ENCODE peak calls at places on chromosomes 6 and 20, in five cellular contexts. One of them, this sample, is unnamed.

GRCh38 chr20:59078231-59078630 is 35.6 kb upstream of the PRELID3B start:
- DNase-seq in A549: no peak
- DNase-seq in left ventricle myocardium inferior: no peak
- DNase-seq in upper lobe of right lung: no peak
- DNase-seq in psoas muscle: no peak
- DNase-seq in this sample: no peak

GRCh38 chr20:61118429-61119224 is 133.4 kb upstream of the CDH4 start:
- DNase-seq in upper lobe of right lung: no peak
- DNase-seq in left ventricle myocardium inferior: no peak
- DNase-seq in A549: peak; percentile 90
- DNase-seq in psoas muscle: no peak
- DNase-seq in this sample: peak; percentile 75

GRCh38 chr6:158854214-158855101 is 35.3 kb upstream of the EZR start:
- DNase-seq in left ventricle myocardium inferior: no peak
- DNase-seq in upper lobe of right lung: no peak
- DNase-seq in psoas muscle: no peak
- DNase-seq in A549: no peak
- DNase-seq in this sample: peak; percentile 84

GRCh38 chr20:37265152-37265551 is 3.5 kb upstream of the GHRH start:
- DNase-seq in upper lobe of right lung: no peak
- DNase-seq in left ventricle myocardium inferior: no peak
- DNase-seq in psoas muscle: no peak
- DNase-seq in A549: no peak
- DNase-seq in this sample: no peak

GRCh38 chr20:22974354-22974753 is 60.8 kb upstream of the SSTR4 start:
- DNase-seq in A549: peak; percentile 60
- DNase-seq in upper lobe of right lung: no peak
- DNase-seq in psoas muscle: no peak
- DNase-seq in left ventricle myocardium inferior: no peak
- DNase-seq in this sample: no peak

GRCh38 chr6:158211273-158212055 is 43.3 kb downstream of the GTF2H5 start:
- DNase-seq in A549: no peak
- DNase-seq in psoas muscle: no peak
- DNase-seq in left ventricle myocardium inferior: no peak
- DNase-seq in upper lobe of right lung: no peak
- DNase-seq in this sample: peak; percentile 34

GRCh38 chr6:169034523-169035167 is 219.0 kb downstream of the THBS2 start:
- DNase-seq in upper lobe of right lung: peak; percentile 36
- DNase-seq in left ventricle myocardium inferior: no peak
- DNase-seq in psoas muscle: no peak
- DNase-seq in A549: no peak
- DNase-seq in this sample: peak; percentile 18

GRCh38 chr6:138257638-138258040 is 39.3 kb upstream of the PBOV1 start:
- DNase-seq in A549: no peak
- DNase-seq in psoas muscle: no peak
- DNase-seq in left ventricle myocardium inferior: no peak
- DNase-seq in upper lobe of right lung: no peak
- DNase-seq in this sample: no peak

GRCh38 chr20:36969478-36970186 is 18.1 kb upstream of the SAMHD1 start:
- DNase-seq in A549: no peak
- DNase-seq in upper lobe of right lung: no peak
- DNase-seq in left ventricle myocardium inferior: no peak
- DNase-seq in psoas muscle: no peak
- DNase-seq in this sample: no peak

GRCh38 chr6:24926192-24926591 is 9.6 kb downstream of the RIPOR2 start:
- DNase-seq in left ventricle myocardium inferior: no peak
- DNase-seq in psoas muscle: no peak
- DNase-seq in A549: no peak
- DNase-seq in upper lobe of right lung: no peak
- DNase-seq in this sample: no peak

GRCh38 chr6:125835221-125835744 is 44.5 kb downstream of the NCOA7 start:
- DNase-seq in upper lobe of right lung: no peak
- DNase-seq in A549: no peak
- DNase-seq in left ventricle myocardium inferior: no peak
- DNase-seq in psoas muscle: peak; percentile 47
- DNase-seq in this sample: peak; percentile 90

GRCh38 chr6:7389162-7389450 is 436 bp downstream of the CAGE1 start:
- DNase-seq in A549: no peak
- DNase-seq in psoas muscle: no peak
- DNase-seq in left ventricle myocardium inferior: no peak
- DNase-seq in upper lobe of right lung: no peak
- DNase-seq in this sample: no peak

GRCh38 chr20:35742741-35743523 is 872 bp upstream of the RBM39 start:
- DNase-seq in left ventricle myocardium inferior: no peak
- DNase-seq in psoas muscle: no peak
- DNase-seq in A549: peak; percentile 33
- DNase-seq in upper lobe of right lung: no peak
- DNase-seq in this sample: no peak

GRCh38 chr6:10375391-10375969 is 39.4 kb downstream of the TFAP2A start:
- DNase-seq in psoas muscle: no peak
- DNase-seq in A549: no peak
- DNase-seq in upper lobe of right lung: no peak
- DNase-seq in left ventricle myocardium inferior: no peak
- DNase-seq in this sample: no peak

GRCh38 chr6:164168595-164168994 is 754.1 kb downstream of the QKI start:
- DNase-seq in upper lobe of right lung: no peak
- DNase-seq in psoas muscle: no peak
- DNase-seq in left ventricle myocardium inferior: no peak
- DNase-seq in A549: no peak
- DNase-seq in this sample: no peak

GRCh38 chr6:118783931-118784528 is 109.9 kb upstream of the ASF1A start:
- DNase-seq in A549: no peak
- DNase-seq in psoas muscle: no peak
- DNase-seq in left ventricle myocardium inferior: no peak
- DNase-seq in upper lobe of right lung: no peak
- DNase-seq in this sample: no peak

GRCh38 chr6:140774080-140774505 is 1358.6 kb upstream of the GJE1 start:
- DNase-seq in upper lobe of right lung: no peak
- DNase-seq in psoas muscle: no peak
- DNase-seq in left ventricle myocardium inferior: no peak
- DNase-seq in A549: no peak
- DNase-seq in this sample: peak; percentile 88

GRCh38 chr6:132060591-132060990 is 109.4 kb upstream of the CCN2 start:
- DNase-seq in upper lobe of right lung: no peak
- DNase-seq in left ventricle myocardium inferior: no peak
- DNase-seq in A549: peak; percentile 14
- DNase-seq in psoas muscle: no peak
- DNase-seq in this sample: peak; percentile 90

GRCh38 chr6:140071601-140072062 is 697.2 kb upstream of the CITED2 start:
- DNase-seq in upper lobe of right lung: no peak
- DNase-seq in left ventricle myocardium inferior: no peak
- DNase-seq in A549: no peak
- DNase-seq in psoas muscle: no peak
- DNase-seq in this sample: peak; percentile 95

GRCh38 chr20:23358923-23359572 is 2.9 kb upstream of the GZF1 start:
- DNase-seq in upper lobe of right lung: no peak
- DNase-seq in left ventricle myocardium inferior: no peak
- DNase-seq in A549: no peak
- DNase-seq in psoas muscle: no peak
- DNase-seq in this sample: no peak

GRCh38 chr6:168348186-168348585 is 28.6 kb upstream of the DACT2 start:
- DNase-seq in A549: no peak
- DNase-seq in upper lobe of right lung: no peak
- DNase-seq in left ventricle myocardium inferior: no peak
- DNase-seq in psoas muscle: no peak
- DNase-seq in this sample: no peak

GRCh38 chr20:46328180-46328882 is 20.0 kb upstream of the CDH22 start:
- DNase-seq in left ventricle myocardium inferior: no peak
- DNase-seq in psoas muscle: no peak
- DNase-seq in A549: no peak
- DNase-seq in upper lobe of right lung: no peak
- DNase-seq in this sample: no peak

GRCh38 chr6:39076993-39077535 is 28.5 kb downstream of the GLP1R start:
- DNase-seq in left ventricle myocardium inferior: no peak
- DNase-seq in A549: no peak
- DNase-seq in psoas muscle: no peak
- DNase-seq in upper lobe of right lung: no peak
- DNase-seq in this sample: no peak

GRCh38 chr6:39074486-39074885 is 25.9 kb downstream of the GLP1R start:
- DNase-seq in psoas muscle: no peak
- DNase-seq in left ventricle myocardium inferior: no peak
- DNase-seq in upper lobe of right lung: peak; percentile 21
- DNase-seq in A549: no peak
- DNase-seq in this sample: no peak

GRCh38 chr6:39075010-39075738 is 26.6 kb downstream of the GLP1R start:
- DNase-seq in upper lobe of right lung: peak; percentile 38
- DNase-seq in A549: no peak
- DNase-seq in psoas muscle: no peak
- DNase-seq in left ventricle myocardium inferior: no peak
- DNase-seq in this sample: no peak

GRCh38 chr6:39077882-39078594 is 29.5 kb downstream of the GLP1R start:
- DNase-seq in upper lobe of right lung: no peak
- DNase-seq in left ventricle myocardium inferior: no peak
- DNase-seq in psoas muscle: no peak
- DNase-seq in A549: no peak
- DNase-seq in this sample: no peak

DNA sequence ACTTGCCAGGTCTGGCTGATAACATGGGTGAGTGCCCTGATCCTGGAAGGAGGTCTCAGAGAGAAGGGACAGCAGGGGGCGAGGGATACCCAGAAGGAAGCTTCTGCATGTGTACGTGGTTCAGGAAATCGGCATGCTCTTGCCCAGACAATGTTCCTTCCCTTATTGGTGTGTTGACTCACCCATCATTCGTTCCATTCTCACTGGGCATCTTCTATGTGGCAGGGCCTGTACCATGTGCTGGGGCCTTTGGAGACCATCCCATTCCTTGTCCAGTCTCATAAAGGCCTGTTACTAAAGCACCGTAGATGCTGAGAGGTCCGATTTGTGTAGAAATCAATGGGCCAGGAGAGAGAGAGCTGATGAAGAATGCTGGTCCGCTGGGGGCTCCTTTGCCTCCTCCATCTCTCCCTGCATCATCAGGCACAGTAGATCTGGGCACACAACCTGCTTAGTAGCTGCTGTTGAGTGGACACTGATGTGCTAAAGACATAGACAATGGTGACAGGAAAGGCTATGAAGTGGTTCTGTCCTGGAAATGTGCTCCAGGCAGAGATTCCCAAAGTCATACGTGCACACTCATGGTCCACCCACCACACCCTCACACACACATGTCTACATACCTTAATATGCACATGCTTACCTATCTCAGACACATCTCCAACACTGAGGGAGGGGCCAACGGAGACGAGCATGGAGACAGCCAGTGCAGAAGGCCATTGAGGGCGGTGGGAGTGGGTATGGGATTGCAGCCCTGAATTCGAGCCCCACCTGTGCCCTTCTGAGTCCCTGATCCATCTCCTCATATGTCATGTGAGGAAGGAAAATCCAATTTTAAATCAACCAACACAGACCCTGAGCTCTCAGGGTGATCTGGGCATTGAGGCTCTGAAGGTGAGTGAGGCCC is 27.8 kb downstream of the GLP1R start:
- DNase-seq in left ventricle myocardium inferior: no peak
- DNase-seq in upper lobe of right lung: no peak
- DNase-seq in A549: no peak
- DNase-seq in psoas muscle: no peak
- DNase-seq in this sample: no peak
- TF ChIP-seq CTCF in left ventricle myocardium inferior: no peak
- TF ChIP-seq CTCF in upper lobe of right lung: no peak
- TF ChIP-seq CTCF in A549: no peak
- TF ChIP-seq CTCF in psoas muscle: no peak
- TF ChIP-seq CTCF in this sample: no peak

GRCh38 chr6:42281016-42281533 is 63.4 kb upstream of the MRPS10 start:
- DNase-seq in psoas muscle: no peak
- DNase-seq in upper lobe of right lung: no peak
- DNase-seq in left ventricle myocardium inferior: no peak
- DNase-seq in A549: no peak
- DNase-seq in this sample: no peak
- H3K4me1 ChIP-seq in psoas muscle: peaks cover 6% of the 10 kb centered on the region
- H3K4me1 ChIP-seq in upper lobe of right lung: peaks cover 29% of the 10 kb centered on the region
- H3K4me1 ChIP-seq in left ventricle myocardium inferior: peaks cover 52% of the 10 kb centered on the region
- H3K4me1 ChIP-seq in A549: peaks cover 26% of the 10 kb centered on the region
- H3K4me1 ChIP-seq in this sample: peaks cover 17% of the 10 kb centered on the region

DNA sequence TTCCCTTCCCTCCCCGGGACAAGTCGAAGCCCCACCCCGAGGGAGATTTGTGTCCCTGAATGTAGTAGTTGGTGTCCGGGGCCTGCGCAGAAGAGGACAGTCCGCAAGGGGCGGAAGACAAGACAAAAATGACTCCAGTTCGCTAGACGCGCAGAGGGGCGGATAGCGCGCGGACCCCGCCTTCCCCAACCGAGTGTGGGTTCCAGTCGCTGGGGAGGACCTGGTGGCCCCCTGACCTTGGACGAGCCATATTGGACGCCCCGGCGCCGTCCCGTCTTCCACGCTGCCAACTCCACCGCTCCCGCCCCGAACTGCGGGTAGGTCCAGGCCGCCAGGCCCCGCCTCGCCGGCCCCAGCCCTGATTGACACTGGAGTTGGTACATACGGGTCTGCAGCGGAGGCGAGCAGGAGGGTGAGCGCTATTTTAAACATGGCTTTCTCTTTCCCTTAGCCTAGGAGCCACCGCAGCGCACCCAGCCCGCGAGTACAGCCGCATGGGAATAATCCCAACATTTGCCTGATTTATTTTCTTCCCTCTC is 802 bp downstream of the HMGN3 start:
- DNase-seq in upper lobe of right lung: peak; percentile 96
- DNase-seq in left ventricle myocardium inferior: peak; percentile 90
- DNase-seq in psoas muscle: peak; percentile 95
- DNase-seq in A549: peak; percentile 88
- DNase-seq in this sample: peak; percentile 80
- TF ChIP-seq CTCF in upper lobe of right lung: peak; percentile 42
- TF ChIP-seq CTCF in left ventricle myocardium inferior: peak; percentile 66
- TF ChIP-seq CTCF in psoas muscle: peak; percentile 46
- TF ChIP-seq CTCF in A549: no peak
- TF ChIP-seq CTCF in this sample: no peak

GRCh38 chr6:117494694-117495318 is 12.3 kb downstream of the DCBLD1 start:
- DNase-seq in upper lobe of right lung: no peak
- DNase-seq in A549: peak; percentile 44
- DNase-seq in left ventricle myocardium inferior: no peak
- DNase-seq in psoas muscle: no peak
- DNase-seq in this sample: no peak

GRCh38 chr6:117493470-117493869 is 11.0 kb downstream of the DCBLD1 start:
- DNase-seq in A549: no peak
- DNase-seq in upper lobe of right lung: no peak
- DNase-seq in left ventricle myocardium inferior: no peak
- DNase-seq in psoas muscle: no peak
- DNase-seq in this sample: no peak

GRCh38 chr6:117494283-117494682 is 11.8 kb downstream of the DCBLD1 start:
- DNase-seq in upper lobe of right lung: no peak
- DNase-seq in left ventricle myocardium inferior: no peak
- DNase-seq in A549: no peak
- DNase-seq in psoas muscle: no peak
- DNase-seq in this sample: no peak

GRCh38 chr6:117489003-117489402 is 6.5 kb downstream of the DCBLD1 start:
- DNase-seq in upper lobe of right lung: no peak
- DNase-seq in psoas muscle: no peak
- DNase-seq in left ventricle myocardium inferior: no peak
- DNase-seq in A549: no peak
- DNase-seq in this sample: no peak

DNA sequence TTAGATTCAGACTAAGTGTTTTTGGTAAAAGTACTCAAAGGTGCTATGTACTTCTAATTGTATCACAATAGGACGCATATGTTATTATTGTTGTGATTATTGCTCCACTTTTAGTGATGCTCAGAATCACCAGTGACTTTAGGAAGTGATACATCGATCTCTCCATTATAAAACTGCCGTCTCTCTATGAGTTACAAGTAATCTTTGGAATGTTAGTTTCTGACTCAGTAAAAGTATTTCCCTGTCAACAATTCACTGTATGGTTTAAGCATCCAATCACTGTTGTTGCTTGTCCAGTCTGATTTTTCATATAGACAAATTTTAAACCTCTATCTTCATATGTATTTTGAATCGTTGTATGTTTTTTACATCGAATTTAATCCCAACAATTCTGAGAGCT is 9.4 kb downstream of the DCBLD1 start:
- DNase-seq in A549: no peak
- DNase-seq in upper lobe of right lung: no peak
- DNase-seq in left ventricle myocardium inferior: no peak
- DNase-seq in psoas muscle: no peak
- DNase-seq in this sample: peak; percentile 44
- H3K4me1 ChIP-seq in A549: peaks cover 88% of the 10 kb centered on the region
- H3K4me1 ChIP-seq in upper lobe of right lung: peaks cover 19% of the 10 kb centered on the region
- H3K4me1 ChIP-seq in left ventricle myocardium inferior: peaks cover 26% of the 10 kb centered on the region
- H3K4me1 ChIP-seq in psoas muscle: peaks cover 2% of the 10 kb centered on the region
- H3K4me1 ChIP-seq in this sample: peaks cover 52% of the 10 kb centered on the region

This sample was measured in astrocyte.